ENCODE peak calls at places on chromosomes 2 and 18, in eight cellular contexts. T, A, I, F, K, C, V and H are unnamed samples.

GRCh38 chr2:158761626-158762025 is 33.5 kb upstream of the DAPL1 start:
- DNase-seq in K (no peak), T (no peak), C (no peak), I (no peak), V (no peak), A (peak), F (no peak), H (no peak)

GRCh38 chr2:38892819-38893218 is 3.1 kb downstream of the ARHGEF33 start:
- DNase-seq in K (no peak), A (no peak), F (no peak), T (no peak), I (no peak), C (no peak), V (no peak), H (no peak)

GRCh38 chr2:75532488-75532887 is 28.3 kb downstream of the EVA1A start:
- DNase-seq in A (no peak), C (no peak), V (no peak), F (no peak), I (no peak), T (no peak), K (no peak), H (no peak)

GRCh38 chr2:187799601-187800000 is 245.4 kb upstream of the TFPI start:
- DNase-seq in K (no peak), I (no peak), F (no peak), T (no peak), V (no peak), A (no peak), C (no peak), H (no peak)

GRCh38 chr2:138023298-138023697 is 59.0 kb downstream of the HNMT start:
- DNase-seq in K (no peak), F (no peak), I (no peak), C (no peak), T (no peak), A (peak), V (no peak), H (no peak)

GRCh38 chr18:55320399-55321255 is 267.4 kb downstream of the TCF4 start:
- DNase-seq in C (no peak), V (no peak), K (no peak), A (peak), T (no peak), I (no peak), F (no peak), H (no peak)

GRCh38 chr2:187774551-187775071 is 220.4 kb upstream of the TFPI start:
- DNase-seq in C (peak), F (no peak), V (no peak), I (no peak), K (no peak), T (no peak), A (peak), H (no peak)

GRCh38 chr18:11482271-11482670 is 127.1 kb upstream of the SLC35G4 start:
- DNase-seq in T (no peak), I (no peak), V (no peak), C (no peak), K (no peak), F (no peak), A (no peak), H (no peak)

GRCh38 chr2:128784626-128785306 is 466.1 kb upstream of the HS6ST1 start:
- DNase-seq in T (peak), K (no peak), C (no peak), I (no peak), F (no peak), A (no peak), V (no peak), H (no peak)

GRCh38 chr2:234994340-234995321 is 42.8 kb downstream of the SH3BP4 start:
- DNase-seq in T (peak), A (no peak), V (no peak), I (no peak), F (no peak), C (no peak), K (no peak), H (no peak)

GRCh38 chr2:156486614-156487013 is 50.4 kb downstream of the GPD2 start:
- DNase-seq in T (no peak), C (no peak), A (no peak), F (no peak), K (no peak), I (no peak), V (no peak), H (no peak)

GRCh38 chr2:179931502-179931901 is 70.1 kb upstream of the ZNF385B start:
- DNase-seq in V (no peak), K (no peak), I (no peak), T (no peak), A (no peak), C (no peak), F (no peak), H (no peak)

GRCh38 chr18:43692291-43692690 is 415.0 kb upstream of the SYT4 start:
- DNase-seq in I (no peak), F (no peak), A (peak), V (no peak), K (no peak), C (no peak), T (no peak), H (no peak)

GRCh38 chr2:228983700-228984099 is 287.4 kb downstream of the PID1 start:
- DNase-seq in K (no peak), I (no peak), V (no peak), F (no peak), C (no peak), A (no peak), T (no peak), H (no peak)

GRCh38 chr18:36533446-36534153 is 236.1 kb downstream of the FHOD3 start:
- DNase-seq in T (no peak), V (no peak), A (no peak), F (no peak), I (no peak), C (no peak), K (no peak), H (no peak)

GRCh38 chr2:54740333-54740732 is 16.9 kb downstream of the EML6 start:
- DNase-seq in I (no peak), A (no peak), F (no peak), V (no peak), C (no peak), K (no peak), T (no peak), H (no peak)

GRCh38 chr2:144431384-144431783 is 88.5 kb downstream of the ZEB2 start:
- DNase-seq in I (no peak), K (no peak), V (no peak), A (no peak), C (no peak), F (no peak), T (no peak), H (no peak)

GRCh38 chr2:41595235-41595634 is 452.6 kb upstream of the PKDCC start:
- DNase-seq in C (no peak), V (no peak), I (no peak), A (peak), F (no peak), T (no peak), K (no peak), H (no peak)

GRCh38 chr18:69491576-69491975 is 90.9 kb downstream of the DOK6 start:
- DNase-seq in V (no peak), I (no peak), A (no peak), C (no peak), F (no peak), T (no peak), K (no peak), H (no peak)

GRCh38 chr2:7573166-7573845 is 656.1 kb downstream of the RNF144A start:
- DNase-seq in T (no peak), V (no peak), K (no peak), A (no peak), F (no peak), C (no peak), I (no peak), H (no peak)

GRCh38 chr2:234158812-234159211 is 108.3 kb downstream of the SPP2 start:
- DNase-seq in A (no peak), T (no peak), C (no peak), V (no peak), I (no peak), F (no peak), K (no peak), H (no peak)

GRCh38 chr2:10521356-10521755 is 73.2 kb upstream of the ODC1 start:
- DNase-seq in V (no peak), K (no peak), T (no peak), F (no peak), A (no peak), I (no peak), C (no peak), H (no peak)

GRCh38 chr2:172148246-172148645 is 45.5 kb upstream of the DLX2 start:
- DNase-seq in T (no peak), F (no peak), C (no peak), V (no peak), I (no peak), A (no peak), K (no peak), H (no peak)

GRCh38 chr2:579351-579886 is 97.8 kb downstream of the TMEM18 start:
- DNase-seq in V (no peak), I (no peak), K (peak), A (no peak), T (no peak), F (no peak), C (no peak), H (peak)

GRCh38 chr2:234293973-234294372 is 202.9 kb downstream of the ARL4C start:
- DNase-seq in T (no peak), K (no peak), I (no peak), F (no peak), V (no peak), C (no peak), A (no peak), H (no peak)

GRCh38 chr2:112483821-112484220 is 1.9 kb downstream of the TTL start:
- DNase-seq in C (no peak), K (no peak), A (no peak), F (no peak), T (no peak), V (no peak), I (peak), H (no peak)

GRCh38 chr2:20674974-20675679 is 8.2 kb downstream of the GDF7 start:
- DNase-seq in T (peak), A (peak), K (no peak), C (peak), V (no peak), F (peak), I (no peak), H (no peak)

DNA sequence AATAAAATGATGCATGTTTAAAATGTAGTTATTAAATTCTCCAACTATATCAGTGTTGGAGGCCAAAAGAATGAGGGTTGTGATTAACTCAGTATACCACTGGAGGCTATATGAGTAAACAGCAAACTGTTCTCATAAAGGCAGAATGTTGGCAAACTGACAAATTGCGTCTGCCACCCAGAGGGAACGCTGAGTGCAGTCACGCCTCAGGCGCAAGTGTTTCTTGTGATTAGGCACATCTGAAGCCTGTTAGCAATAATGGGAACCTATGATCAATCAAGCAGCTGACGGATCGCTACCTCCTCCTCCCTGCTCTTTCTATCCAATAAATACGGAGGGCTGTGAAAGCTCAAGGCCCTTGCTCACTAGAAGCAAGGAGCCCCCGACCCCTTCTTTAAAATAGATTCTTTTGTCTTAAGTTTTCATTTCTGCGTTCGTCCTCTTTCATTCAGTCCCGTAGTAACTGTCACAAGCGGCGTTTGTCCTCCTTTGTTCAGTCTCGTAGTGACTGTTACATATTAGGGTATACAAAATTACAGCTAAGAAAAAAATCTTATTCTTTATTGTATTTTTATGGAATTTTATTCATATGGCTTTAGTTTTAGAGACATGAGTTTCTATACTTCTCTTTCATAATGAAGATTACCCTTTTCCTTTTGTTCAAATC is 16.3 kb upstream of the RMND5A start:
- DNase-seq in F (peak), C (no peak), A (peak), K (no peak), I (no peak), V (no peak), T (no peak), H (no peak)
- TF ChIP-seq CTCF in F (peak), C (no peak), A (no peak), K (no peak), I (no peak), V (no peak), T (no peak), H (no peak)

GRCh38 chr2:16123421-16123820 is 183.1 kb downstream of the MYCN start:
- DNase-seq in T (no peak), I (no peak), V (no peak), F (no peak), A (no peak), K (no peak), C (no peak), H (no peak)
- TF ChIP-seq CTCF in T (no peak), I (no peak), V (no peak), F (no peak), A (no peak), K (no peak), C (no peak), H (no peak)

DNA sequence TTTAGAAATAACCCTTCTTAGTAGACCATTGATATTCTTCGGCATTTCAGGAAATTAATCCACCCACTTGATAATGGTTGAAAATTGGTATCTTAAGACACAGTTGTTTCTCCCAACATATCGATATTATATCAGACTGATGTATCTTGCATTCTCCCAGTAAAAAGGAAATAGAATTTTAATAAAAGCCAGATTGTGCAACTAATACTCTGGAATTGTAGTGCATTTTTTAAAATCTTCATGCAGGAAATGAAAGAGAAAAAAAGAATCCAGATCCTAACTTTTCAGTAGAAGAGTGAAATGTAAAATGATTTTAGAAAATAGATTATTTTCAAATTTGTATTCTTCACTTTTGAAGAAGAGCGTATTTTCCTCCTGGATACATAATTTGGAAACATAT is 1168.4 kb downstream of the DPP10 start:
- DNase-seq in T (no peak), I (no peak), V (no peak), F (no peak), C (no peak), K (no peak), A (no peak), H (no peak)
- TF ChIP-seq CTCF in T (no peak), I (no peak), V (no peak), F (no peak), C (no peak), K (no peak), A (no peak), H (no peak)

GRCh38 chr2:30686000-30686399 is 121.2 kb downstream of the CAPN13 start:
- DNase-seq in A (no peak), K (peak), F (no peak), T (no peak), V (no peak), C (no peak), I (no peak), H (no peak)
- TF ChIP-seq CTCF in A (peak), K (peak), F (peak), T (peak), V (no peak), C (peak), I (peak), H (no peak)

GRCh38 chr2:240294514-240294913 is 140.9 kb upstream of the GPC1 start:
- DNase-seq in T (no peak), I (no peak), C (no peak), K (no peak), V (no peak), F (no peak), A (no peak), H (no peak)

GRCh38 chr2:240293865-240294461 is 141.5 kb upstream of the GPC1 start:
- DNase-seq in I (no peak), T (no peak), V (no peak), K (no peak), A (no peak), C (no peak), F (peak), H (no peak)

GRCh38 chr2:240292622-240293021 is 142.8 kb upstream of the GPC1 start:
- DNase-seq in A (no peak), C (no peak), K (peak), T (no peak), V (no peak), I (no peak), F (no peak), H (no peak)

GRCh38 chr2:240291940-240292574 is 143.4 kb upstream of the GPC1 start:
- DNase-seq in K (no peak), A (no peak), C (no peak), T (no peak), F (no peak), V (no peak), I (no peak), H (no peak)

DNA sequence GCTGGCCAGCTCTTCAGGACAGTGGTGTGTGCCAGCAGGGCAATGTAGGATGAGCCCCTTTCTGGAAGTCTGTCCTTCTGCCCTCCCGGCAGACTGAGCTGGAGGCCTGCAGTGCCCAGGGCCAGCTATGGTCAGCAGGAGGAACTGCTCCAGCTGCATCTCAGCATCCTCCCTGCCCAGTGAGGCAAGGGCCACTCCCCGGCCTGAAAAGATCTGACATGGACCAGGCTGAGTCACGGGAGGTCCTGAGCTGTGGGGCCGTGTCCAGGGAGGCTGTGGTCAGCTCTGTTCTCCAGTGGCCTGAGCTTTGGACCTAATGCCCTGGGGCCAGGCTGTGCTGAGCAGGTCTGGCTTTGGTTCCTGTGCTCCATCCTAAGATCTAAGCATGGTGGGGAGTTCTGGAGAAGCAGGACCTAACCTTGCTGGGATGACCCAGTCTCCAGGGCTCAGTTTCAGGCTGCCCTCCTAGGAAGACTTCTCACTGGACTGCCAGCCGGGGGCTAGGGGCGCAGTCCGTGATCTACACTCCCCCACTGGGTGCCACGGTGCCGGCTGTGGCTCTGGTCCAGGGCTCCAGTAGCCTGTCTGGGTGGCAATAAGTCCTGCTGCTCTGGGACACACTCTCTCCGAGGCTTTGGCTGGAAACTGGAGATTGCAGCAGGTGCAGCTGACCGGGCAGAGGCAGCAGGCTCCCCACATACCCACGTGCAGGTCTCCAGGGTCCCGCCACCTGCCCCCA is 142.2 kb upstream of the GPC1 start:
- DNase-seq in A (no peak), V (no peak), I (no peak), K (no peak), T (no peak), C (no peak), F (no peak), H (no peak)
- TF ChIP-seq CTCF in A (no peak), V (no peak), I (no peak), K (no peak), T (no peak), C (no peak), F (no peak), H (no peak)

DNA sequence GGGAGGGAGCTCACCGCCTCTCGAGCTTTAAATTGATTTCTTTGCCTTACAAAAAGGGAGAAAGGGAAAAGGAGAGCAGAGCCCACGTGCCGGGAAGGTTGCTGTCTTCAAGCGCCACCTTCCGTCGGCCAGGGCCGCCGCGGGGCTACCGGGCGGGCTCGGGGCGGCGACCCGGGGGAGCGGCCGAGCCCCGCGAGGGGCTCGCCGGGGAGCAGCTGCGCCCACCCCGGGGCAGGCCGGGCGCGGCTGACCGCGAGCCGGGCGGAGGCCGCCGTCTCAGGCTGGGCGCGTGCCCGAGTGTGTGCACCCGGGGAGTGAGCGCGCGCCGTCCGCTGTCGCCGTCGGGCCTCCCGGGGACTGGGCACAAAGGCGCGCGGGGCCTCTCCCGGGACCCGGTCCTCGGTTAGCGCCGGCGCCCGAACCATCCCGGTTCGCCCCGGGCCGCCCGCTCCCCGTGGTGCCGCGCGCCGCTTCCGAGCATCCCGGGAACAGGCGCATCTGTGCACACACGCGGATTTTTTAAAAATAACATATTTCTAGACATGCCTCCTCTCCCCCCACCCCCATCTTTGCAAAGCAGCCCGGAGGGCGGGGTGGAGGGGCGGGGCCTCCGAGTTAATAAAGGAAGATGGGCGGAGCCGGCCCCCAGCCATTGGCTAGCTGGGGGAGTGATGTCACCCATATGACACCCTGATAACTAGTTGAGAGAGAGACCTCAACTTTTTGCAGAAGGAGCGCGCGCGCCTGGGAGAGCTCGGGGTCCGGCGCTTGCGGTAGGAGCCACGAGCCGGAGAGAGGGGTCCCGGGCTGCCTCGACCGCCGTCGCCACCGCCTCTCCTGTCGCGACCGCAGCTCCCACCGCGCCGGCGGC is at the start of gene SOX11:
- DNase-seq in C (peak), K (peak), I (no peak), A (no peak), T (peak), F (peak), V (no peak), H (peak)
- TF ChIP-seq CTCF in C (peak), K (peak), I (no peak), A (no peak), T (no peak), F (peak), V (no peak), H (no peak)